ENCODE peak calls at places on chromosomes 1 and 21, in six cellular contexts. One of them, this sample, is unnamed.

GRCh38 chr1:89781494-89782126 is 39.2 kb upstream of the LRRC8D start:
- DNase-seq in brain microvascular endothelial cell: no peak
- DNase-seq in psoas muscle: no peak
- DNase-seq in left ventricle myocardium inferior: no peak
- DNase-seq in coronary artery: no peak
- DNase-seq in fibroblast of villous mesenchyme: no peak
- DNase-seq in this sample: peak; percentile 94

GRCh38 chr1:199167460-199167859 is 528.6 kb downstream of the PTPRC start:
- DNase-seq in brain microvascular endothelial cell: no peak
- DNase-seq in psoas muscle: no peak
- DNase-seq in left ventricle myocardium inferior: no peak
- DNase-seq in coronary artery: no peak
- DNase-seq in fibroblast of villous mesenchyme: no peak
- DNase-seq in this sample: no peak

GRCh38 chr1:3717041-3717714 is 35.1 kb upstream of the CCDC27 start:
- DNase-seq in brain microvascular endothelial cell: no peak
- DNase-seq in psoas muscle: no peak
- DNase-seq in left ventricle myocardium inferior: no peak
- DNase-seq in coronary artery: no peak
- DNase-seq in fibroblast of villous mesenchyme: no peak
- DNase-seq in this sample: no peak

GRCh38 chr21:36915014-36915700 is 51.3 kb downstream of the HLCS start:
- DNase-seq in brain microvascular endothelial cell: no peak
- DNase-seq in psoas muscle: no peak
- DNase-seq in left ventricle myocardium inferior: no peak
- DNase-seq in coronary artery: no peak
- DNase-seq in fibroblast of villous mesenchyme: no peak
- DNase-seq in this sample: no peak

GRCh38 chr21:35528109-35529042 is 479.3 kb upstream of the RUNX1 start:
- DNase-seq in brain microvascular endothelial cell: peak; percentile 17
- DNase-seq in psoas muscle: peak; percentile 50
- DNase-seq in left ventricle myocardium inferior: peak; percentile 15
- DNase-seq in coronary artery: no peak
- DNase-seq in fibroblast of villous mesenchyme: peak; percentile 14
- DNase-seq in this sample: peak; percentile 66

GRCh38 chr1:200975458-200975857 is 48.1 kb downstream of the KIF21B start:
- DNase-seq in brain microvascular endothelial cell: no peak
- DNase-seq in psoas muscle: no peak
- DNase-seq in left ventricle myocardium inferior: no peak
- DNase-seq in coronary artery: no peak
- DNase-seq in fibroblast of villous mesenchyme: no peak
- DNase-seq in this sample: no peak

GRCh38 chr21:43727571-43728466 is 8.9 kb downstream of the PDXK start:
- DNase-seq in brain microvascular endothelial cell: no peak
- DNase-seq in psoas muscle: peak; percentile 81
- DNase-seq in left ventricle myocardium inferior: peak; percentile 64
- DNase-seq in coronary artery: no peak
- DNase-seq in fibroblast of villous mesenchyme: peak; percentile 75
- DNase-seq in this sample: peak; percentile 11

GRCh38 chr1:112674440-112674985 is at the start of gene MOV10:
- DNase-seq in brain microvascular endothelial cell: peak; percentile 59
- DNase-seq in psoas muscle: peak; percentile 81
- DNase-seq in left ventricle myocardium inferior: peak; percentile 81
- DNase-seq in coronary artery: peak; percentile 87
- DNase-seq in fibroblast of villous mesenchyme: peak; percentile 83
- DNase-seq in this sample: peak; percentile 75

GRCh38 chr1:3587133-3587733 is 24.1 kb downstream of the MEGF6 start:
- DNase-seq in brain microvascular endothelial cell: peak; percentile 85
- DNase-seq in psoas muscle: no peak
- DNase-seq in left ventricle myocardium inferior: no peak
- DNase-seq in coronary artery: no peak
- DNase-seq in fibroblast of villous mesenchyme: no peak
- DNase-seq in this sample: no peak

GRCh38 chr1:175207971-175208370 is 15.4 kb upstream of the KIAA0040 start:
- DNase-seq in brain microvascular endothelial cell: no peak
- DNase-seq in psoas muscle: no peak
- DNase-seq in left ventricle myocardium inferior: no peak
- DNase-seq in coronary artery: no peak
- DNase-seq in fibroblast of villous mesenchyme: no peak
- DNase-seq in this sample: no peak

GRCh38 chr1:164440222-164440621 is 118.8 kb upstream of the PBX1 start:
- DNase-seq in brain microvascular endothelial cell: peak; percentile 18
- DNase-seq in psoas muscle: no peak
- DNase-seq in left ventricle myocardium inferior: peak; percentile 16
- DNase-seq in coronary artery: no peak
- DNase-seq in fibroblast of villous mesenchyme: peak; percentile 43
- DNase-seq in this sample: no peak
- TF ChIP-seq CTCF in brain microvascular endothelial cell: peak; percentile 64
- TF ChIP-seq CTCF in psoas muscle: peak; percentile 46
- TF ChIP-seq CTCF in left ventricle myocardium inferior: peak; percentile 70
- TF ChIP-seq CTCF in coronary artery: no peak
- TF ChIP-seq CTCF in fibroblast of villous mesenchyme: peak; percentile 60
- TF ChIP-seq CTCF in this sample: no peak

GRCh38 chr1:156659672-156659993 is 17.6 kb downstream of the NES start:
- DNase-seq in brain microvascular endothelial cell: no peak
- DNase-seq in psoas muscle: no peak
- DNase-seq in left ventricle myocardium inferior: no peak
- DNase-seq in coronary artery: no peak
- DNase-seq in fibroblast of villous mesenchyme: no peak
- DNase-seq in this sample: no peak
- TF ChIP-seq CTCF in brain microvascular endothelial cell: no peak
- TF ChIP-seq CTCF in psoas muscle: no peak
- TF ChIP-seq CTCF in left ventricle myocardium inferior: no peak
- TF ChIP-seq CTCF in coronary artery: no peak
- TF ChIP-seq CTCF in fibroblast of villous mesenchyme: no peak
- TF ChIP-seq CTCF in this sample: no peak

DNA sequence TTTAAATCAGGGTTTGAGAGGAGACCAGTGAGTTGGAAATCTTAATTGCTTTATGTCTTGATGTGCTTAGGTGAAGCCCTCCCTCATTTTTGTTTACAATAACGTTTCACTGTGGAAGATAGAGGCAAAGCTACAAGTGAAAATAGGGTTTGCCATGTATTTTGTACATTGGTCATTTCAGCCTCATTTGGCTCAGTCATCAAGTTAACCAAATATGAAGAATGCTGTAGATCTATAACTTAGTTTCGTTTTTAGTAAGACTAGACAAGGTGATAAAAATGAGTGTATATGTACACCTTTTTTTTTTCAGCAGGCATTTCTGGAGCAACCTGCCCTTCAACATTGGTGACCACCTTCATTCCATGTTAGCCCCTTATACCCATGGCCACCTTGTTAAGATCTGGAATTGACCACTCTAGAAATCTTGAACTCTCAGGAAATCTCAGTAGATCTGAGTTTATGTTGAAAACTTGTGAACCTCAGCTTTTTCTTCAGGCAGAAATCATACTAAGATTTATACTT is 2.9 kb downstream of the NFYC start:
- DNase-seq in brain microvascular endothelial cell: no peak
- DNase-seq in psoas muscle: no peak
- DNase-seq in left ventricle myocardium inferior: no peak
- DNase-seq in coronary artery: no peak
- DNase-seq in fibroblast of villous mesenchyme: no peak
- DNase-seq in this sample: no peak
- TF ChIP-seq CTCF in brain microvascular endothelial cell: no peak
- TF ChIP-seq CTCF in psoas muscle: no peak
- TF ChIP-seq CTCF in left ventricle myocardium inferior: no peak
- TF ChIP-seq CTCF in coronary artery: no peak
- TF ChIP-seq CTCF in fibroblast of villous mesenchyme: no peak
- TF ChIP-seq CTCF in this sample: no peak

GRCh38 chr1:177817969-177818872 is 151.6 kb downstream of the SEC16B start:
- DNase-seq in brain microvascular endothelial cell: no peak
- DNase-seq in psoas muscle: no peak
- DNase-seq in left ventricle myocardium inferior: no peak
- DNase-seq in coronary artery: no peak
- DNase-seq in fibroblast of villous mesenchyme: no peak
- DNase-seq in this sample: no peak
- TF ChIP-seq CTCF in brain microvascular endothelial cell: no peak
- TF ChIP-seq CTCF in psoas muscle: no peak
- TF ChIP-seq CTCF in left ventricle myocardium inferior: no peak
- TF ChIP-seq CTCF in coronary artery: no peak
- TF ChIP-seq CTCF in fibroblast of villous mesenchyme: no peak
- TF ChIP-seq CTCF in this sample: no peak

GRCh38 chr1:37561096-37561793 is 4.5 kb downstream of the DNALI1 start:
- DNase-seq in brain microvascular endothelial cell: no peak
- DNase-seq in psoas muscle: no peak
- DNase-seq in left ventricle myocardium inferior: no peak
- DNase-seq in coronary artery: no peak
- DNase-seq in fibroblast of villous mesenchyme: no peak
- DNase-seq in this sample: no peak
- TF ChIP-seq CTCF in brain microvascular endothelial cell: no peak
- TF ChIP-seq CTCF in psoas muscle: no peak
- TF ChIP-seq CTCF in left ventricle myocardium inferior: no peak
- TF ChIP-seq CTCF in coronary artery: no peak
- TF ChIP-seq CTCF in fibroblast of villous mesenchyme: no peak
- TF ChIP-seq CTCF in this sample: no peak

DNA sequence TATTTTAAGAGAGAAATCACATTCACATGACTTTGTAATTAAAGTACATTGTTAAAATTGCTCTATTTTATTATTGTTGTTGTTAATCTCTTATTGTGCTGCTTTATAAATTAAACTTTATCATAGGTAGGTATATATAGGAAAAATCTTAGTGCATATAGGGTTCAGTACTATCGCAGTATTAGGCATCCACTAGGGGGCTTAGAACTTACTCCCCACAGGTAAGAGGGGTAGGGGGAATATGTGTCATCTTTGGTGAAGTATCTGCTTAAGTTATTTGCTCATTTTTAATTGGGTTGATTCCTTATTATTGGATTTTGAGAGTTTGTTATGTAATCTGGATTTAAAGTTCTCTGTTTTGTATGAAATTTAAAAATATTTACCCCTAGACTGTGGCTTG is 385.2 kb downstream of the DUSP10 start:
- DNase-seq in brain microvascular endothelial cell: no peak
- DNase-seq in psoas muscle: no peak
- DNase-seq in left ventricle myocardium inferior: no peak
- DNase-seq in coronary artery: no peak
- DNase-seq in fibroblast of villous mesenchyme: no peak
- DNase-seq in this sample: no peak
- TF ChIP-seq CTCF in brain microvascular endothelial cell: no peak
- TF ChIP-seq CTCF in psoas muscle: no peak
- TF ChIP-seq CTCF in left ventricle myocardium inferior: no peak
- TF ChIP-seq CTCF in coronary artery: no peak
- TF ChIP-seq CTCF in fibroblast of villous mesenchyme: peak; percentile 14
- TF ChIP-seq CTCF in this sample: no peak

DNA sequence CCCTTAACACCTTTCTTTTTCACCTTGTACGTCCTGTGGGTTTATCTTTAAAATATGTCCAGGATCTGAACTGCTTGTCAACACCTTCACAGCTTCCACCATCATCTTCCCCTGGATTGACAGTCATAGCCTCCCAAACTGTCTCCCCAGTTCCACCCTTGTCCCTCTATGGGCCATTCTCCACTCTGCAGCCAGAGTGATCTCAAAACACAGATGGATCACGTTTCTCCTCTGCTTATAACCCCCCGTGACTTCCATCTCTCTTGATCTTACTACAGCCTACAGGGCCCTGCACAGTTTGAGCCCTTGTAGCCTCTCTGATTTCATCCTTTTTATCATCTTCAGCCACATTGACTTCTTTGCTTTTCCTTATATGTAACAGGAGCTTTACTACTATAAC is 4.3 kb downstream of the INSRR start:
- DNase-seq in brain microvascular endothelial cell: no peak
- DNase-seq in psoas muscle: no peak
- DNase-seq in left ventricle myocardium inferior: no peak
- DNase-seq in coronary artery: no peak
- DNase-seq in fibroblast of villous mesenchyme: no peak
- DNase-seq in this sample: no peak
- TF ChIP-seq CTCF in brain microvascular endothelial cell: peak; percentile 25
- TF ChIP-seq CTCF in psoas muscle: no peak
- TF ChIP-seq CTCF in left ventricle myocardium inferior: no peak
- TF ChIP-seq CTCF in coronary artery: no peak
- TF ChIP-seq CTCF in fibroblast of villous mesenchyme: no peak
- TF ChIP-seq CTCF in this sample: no peak

DNA sequence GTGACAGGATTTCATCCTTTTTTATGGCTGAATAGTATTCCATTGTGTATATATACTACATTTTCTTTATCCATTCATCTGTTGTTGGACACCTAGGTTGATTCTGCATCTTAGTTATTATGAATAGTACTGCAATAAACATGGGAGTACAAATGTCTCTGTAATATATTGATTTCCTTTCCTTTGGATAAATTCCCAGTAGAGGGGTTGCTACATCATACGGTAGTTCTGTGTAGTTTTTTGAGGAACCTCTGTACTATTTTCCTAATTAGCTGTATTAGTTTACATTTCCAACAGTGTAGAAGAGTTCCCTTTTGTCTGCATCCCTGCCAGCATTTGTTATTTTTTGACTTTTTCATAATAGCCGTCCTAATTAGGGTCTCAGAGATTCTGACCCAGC is 201.3 kb downstream of the GIPC2 start:
- DNase-seq in brain microvascular endothelial cell: no peak
- DNase-seq in psoas muscle: no peak
- DNase-seq in left ventricle myocardium inferior: no peak
- DNase-seq in coronary artery: no peak
- DNase-seq in fibroblast of villous mesenchyme: no peak
- DNase-seq in this sample: no peak
- TF ChIP-seq CTCF in brain microvascular endothelial cell: no peak
- TF ChIP-seq CTCF in psoas muscle: no peak
- TF ChIP-seq CTCF in left ventricle myocardium inferior: no peak
- TF ChIP-seq CTCF in coronary artery: no peak
- TF ChIP-seq CTCF in fibroblast of villous mesenchyme: no peak
- TF ChIP-seq CTCF in this sample: no peak

DNA sequence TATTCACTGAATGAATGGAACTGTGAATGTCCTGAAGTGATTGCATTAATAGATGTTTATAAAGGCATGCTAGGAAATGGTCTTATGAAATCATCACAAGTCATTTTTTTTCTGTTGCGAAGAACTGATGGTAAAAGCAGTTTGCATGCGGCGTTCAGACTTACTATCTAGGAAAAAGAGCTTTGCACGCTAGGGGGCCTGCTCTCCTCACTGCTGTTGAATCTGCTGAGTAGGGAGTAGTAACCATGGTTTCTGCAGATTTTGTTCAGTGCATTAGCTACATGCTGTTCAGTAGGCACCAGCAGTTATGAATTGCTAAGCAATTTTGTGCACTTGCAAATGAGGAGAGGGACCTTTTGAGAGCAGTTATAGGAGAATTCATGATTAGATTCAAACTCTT is 57.9 kb downstream of the CENPF start:
- DNase-seq in brain microvascular endothelial cell: peak; percentile 81
- DNase-seq in psoas muscle: no peak
- DNase-seq in left ventricle myocardium inferior: no peak
- DNase-seq in coronary artery: no peak
- DNase-seq in fibroblast of villous mesenchyme: peak; percentile 91
- DNase-seq in this sample: no peak
- TF ChIP-seq CTCF in brain microvascular endothelial cell: peak; percentile 87
- TF ChIP-seq CTCF in psoas muscle: peak; percentile 39
- TF ChIP-seq CTCF in left ventricle myocardium inferior: peak; percentile 50
- TF ChIP-seq CTCF in coronary artery: no peak
- TF ChIP-seq CTCF in fibroblast of villous mesenchyme: peak; percentile 86
- TF ChIP-seq CTCF in this sample: no peak

GRCh38 chr1:172401907-172402306 is 18.6 kb upstream of the C1orf105 start:
- DNase-seq in brain microvascular endothelial cell: no peak
- DNase-seq in psoas muscle: no peak
- DNase-seq in left ventricle myocardium inferior: no peak
- DNase-seq in coronary artery: no peak
- DNase-seq in fibroblast of villous mesenchyme: no peak
- DNase-seq in this sample: no peak
- TF ChIP-seq CTCF in brain microvascular endothelial cell: peak; percentile 42
- TF ChIP-seq CTCF in psoas muscle: no peak
- TF ChIP-seq CTCF in left ventricle myocardium inferior: no peak
- TF ChIP-seq CTCF in coronary artery: no peak
- TF ChIP-seq CTCF in fibroblast of villous mesenchyme: peak; percentile 23
- TF ChIP-seq CTCF in this sample: no peak